ENCODE peak calls at places on chromosome 18, in four cellular contexts. One of them, this sample, is unnamed. For H3K36me3 and H3K4me1, the result is how much of the 10 kb centered on the place peaks cover.

GRCh38 chr18:44668280-44668975 is 12.3 kb upstream of the SETBP1 start:
- DNase-seq in lower lobe of right lung: no peak
- DNase-seq in Peyer's patch: peak
- DNase-seq in Karpas-422: no peak
- DNase-seq in this sample: no peak

GRCh38 chr18:74498712-74499629 is 2.8 kb downstream of the CNDP2 start:
- DNase-seq in lower lobe of right lung: peak
- DNase-seq in Peyer's patch: peak
- DNase-seq in Karpas-422: peak
- DNase-seq in this sample: peak

GRCh38 chr18:41645600-41646360 is 309.3 kb upstream of the PIK3C3 start:
- DNase-seq in lower lobe of right lung: no peak
- DNase-seq in Peyer's patch: no peak
- DNase-seq in Karpas-422: no peak
- DNase-seq in this sample: no peak

GRCh38 chr18:43805646-43806194 is 528.4 kb upstream of the SYT4 start:
- DNase-seq in lower lobe of right lung: peak
- DNase-seq in Peyer's patch: no peak
- DNase-seq in Karpas-422: no peak
- DNase-seq in this sample: no peak

GRCh38 chr18:63189817-63190216 is 129.8 kb downstream of the BCL2 start:
- DNase-seq in lower lobe of right lung: no peak
- DNase-seq in Peyer's patch: no peak
- DNase-seq in Karpas-422: no peak
- DNase-seq in this sample: no peak

GRCh38 chr18:79917351-79918088 is 33.9 kb downstream of the SLC66A2 start:
- DNase-seq in lower lobe of right lung: peak
- DNase-seq in Peyer's patch: no peak
- DNase-seq in Karpas-422: no peak
- DNase-seq in this sample: peak

GRCh38 chr18:66111018-66111417 is 360.2 kb downstream of the CDH7 start:
- DNase-seq in lower lobe of right lung: no peak
- DNase-seq in Peyer's patch: no peak
- DNase-seq in Karpas-422: no peak
- DNase-seq in this sample: no peak

GRCh38 chr18:26002375-26002774 is 88.0 kb downstream of the SS18 start:
- DNase-seq in lower lobe of right lung: no peak
- DNase-seq in Peyer's patch: no peak
- DNase-seq in Karpas-422: no peak
- DNase-seq in this sample: no peak

GRCh38 chr18:59900222-59901128 is 679 bp downstream of the PMAIP1 start:
- DNase-seq in lower lobe of right lung: peak
- DNase-seq in Peyer's patch: peak
- DNase-seq in Karpas-422: peak
- DNase-seq in this sample: peak

GRCh38 chr18:29154758-29155725 is 978.1 kb upstream of the CDH2 start:
- DNase-seq in lower lobe of right lung: no peak
- DNase-seq in Peyer's patch: no peak
- DNase-seq in Karpas-422: no peak
- DNase-seq in this sample: no peak

GRCh38 chr18:31275722-31276463 is 42.1 kb upstream of the DSG1 start:
- DNase-seq in lower lobe of right lung: no peak
- DNase-seq in Peyer's patch: peak
- DNase-seq in Karpas-422: peak
- DNase-seq in this sample: no peak

GRCh38 chr18:24672165-24672950 is 211.9 kb downstream of the HRH4 start:
- DNase-seq in lower lobe of right lung: no peak
- DNase-seq in Peyer's patch: no peak
- DNase-seq in Karpas-422: no peak
- DNase-seq in this sample: no peak

GRCh38 chr18:36620801-36621200 is 208.0 kb downstream of the TPGS2 start:
- DNase-seq in lower lobe of right lung: no peak
- DNase-seq in Peyer's patch: no peak
- DNase-seq in Karpas-422: no peak
- DNase-seq in this sample: no peak

GRCh38 chr18:74963820-74964446 is 245.0 kb downstream of the PTGR3 start:
- DNase-seq in lower lobe of right lung: peak
- DNase-seq in Peyer's patch: no peak
- DNase-seq in Karpas-422: peak
- DNase-seq in this sample: no peak

GRCh38 chr18:33818145-33818544 is 240.1 kb downstream of the ASXL3 start:
- DNase-seq in lower lobe of right lung: no peak
- DNase-seq in Peyer's patch: no peak
- DNase-seq in Karpas-422: no peak
- DNase-seq in this sample: no peak

GRCh38 chr18:39389800-39390379 is 1824.3 kb upstream of the CELF4 start:
- DNase-seq in lower lobe of right lung: no peak
- DNase-seq in Peyer's patch: no peak
- DNase-seq in Karpas-422: no peak
- DNase-seq in this sample: no peak

GRCh38 chr18:70493461-70493860 is 204.6 kb downstream of the SOCS6 start:
- DNase-seq in lower lobe of right lung: no peak
- DNase-seq in Peyer's patch: no peak
- DNase-seq in Karpas-422: no peak
- DNase-seq in this sample: no peak

DNA sequence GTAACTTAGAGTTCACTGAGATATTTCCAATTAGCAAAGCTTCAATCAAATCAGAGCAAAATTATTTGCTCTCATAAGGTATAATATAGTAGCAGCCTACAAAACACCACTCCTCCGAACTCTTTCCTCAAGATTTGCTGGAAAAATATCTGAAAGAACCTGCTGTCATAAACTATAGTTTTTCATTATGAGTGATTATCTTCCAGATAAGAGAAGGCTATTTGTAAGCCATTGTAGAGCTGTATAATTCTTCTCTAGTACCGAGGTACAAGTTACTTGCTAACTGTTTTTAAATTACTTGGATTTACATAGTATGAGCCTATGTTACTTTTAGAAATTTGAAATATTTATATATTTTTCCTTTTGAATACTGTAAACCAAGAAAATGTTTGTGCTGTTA is 2.1 kb downstream of the NDC80 start:
- DNase-seq in lower lobe of right lung: no peak
- DNase-seq in Peyer's patch: no peak
- DNase-seq in Karpas-422: no peak
- DNase-seq in this sample: no peak
- H3K36me3 ChIP-seq in lower lobe of right lung: under half
- H3K36me3 ChIP-seq in Peyer's patch: under half
- H3K36me3 ChIP-seq in Karpas-422: under half
- H3K36me3 ChIP-seq in this sample: under half

DNA sequence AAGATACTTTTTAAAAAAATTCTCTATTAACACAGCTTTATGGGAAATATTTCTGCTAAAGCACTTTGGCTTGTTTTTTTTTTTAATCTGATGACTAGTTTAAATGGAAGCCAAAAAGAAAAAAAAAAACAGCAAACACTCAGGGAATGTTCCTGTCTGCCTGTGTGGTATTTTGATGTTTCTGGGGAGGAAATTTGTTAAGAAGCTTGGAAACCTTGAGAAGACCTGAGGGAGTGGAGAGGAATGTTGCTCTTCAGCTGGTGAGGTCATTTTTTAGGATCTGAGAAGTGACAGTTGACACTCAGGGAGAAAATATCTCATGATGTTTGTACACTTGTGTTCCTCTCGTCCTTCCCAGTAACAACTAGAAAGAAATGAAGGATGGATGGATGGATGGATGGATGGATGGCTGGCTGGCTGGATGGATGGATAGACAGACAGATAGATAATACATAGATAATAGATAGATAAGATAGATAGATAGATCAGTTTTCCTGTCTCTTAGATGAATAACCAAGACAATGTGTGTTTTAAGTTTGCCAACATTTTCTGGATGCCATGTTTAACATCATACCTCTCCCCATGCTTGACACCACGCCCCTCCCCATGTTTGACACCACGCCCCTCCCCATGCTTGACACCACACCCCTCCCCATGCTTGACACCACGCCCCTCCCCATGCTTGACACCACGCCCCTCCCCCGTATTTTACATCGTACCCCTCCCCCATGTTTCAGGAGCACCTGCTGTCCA is 84.8 kb downstream of the CTIF start:
- DNase-seq in lower lobe of right lung: no peak
- DNase-seq in Peyer's patch: no peak
- DNase-seq in Karpas-422: no peak
- DNase-seq in this sample: no peak
- H3K4me1 ChIP-seq in lower lobe of right lung: under half
- H3K4me1 ChIP-seq in Peyer's patch: under half
- H3K4me1 ChIP-seq in Karpas-422: under half
- H3K4me1 ChIP-seq in this sample: under half

GRCh38 chr18:6752200-6752873 is 22.8 kb downstream of the ARHGAP28 start:
- DNase-seq in lower lobe of right lung: no peak
- DNase-seq in Peyer's patch: no peak
- DNase-seq in Karpas-422: no peak
- DNase-seq in this sample: no peak

GRCh38 chr18:6750411-6750810 is 20.9 kb downstream of the ARHGAP28 start:
- DNase-seq in lower lobe of right lung: no peak
- DNase-seq in Peyer's patch: no peak
- DNase-seq in Karpas-422: no peak
- DNase-seq in this sample: no peak

GRCh38 chr18:6747646-6748045 is 18.1 kb downstream of the ARHGAP28 start:
- DNase-seq in lower lobe of right lung: no peak
- DNase-seq in Peyer's patch: no peak
- DNase-seq in Karpas-422: no peak
- DNase-seq in this sample: no peak

GRCh38 chr18:6748241-6748640 is 18.7 kb downstream of the ARHGAP28 start:
- DNase-seq in lower lobe of right lung: no peak
- DNase-seq in Peyer's patch: no peak
- DNase-seq in Karpas-422: no peak
- DNase-seq in this sample: no peak

DNA sequence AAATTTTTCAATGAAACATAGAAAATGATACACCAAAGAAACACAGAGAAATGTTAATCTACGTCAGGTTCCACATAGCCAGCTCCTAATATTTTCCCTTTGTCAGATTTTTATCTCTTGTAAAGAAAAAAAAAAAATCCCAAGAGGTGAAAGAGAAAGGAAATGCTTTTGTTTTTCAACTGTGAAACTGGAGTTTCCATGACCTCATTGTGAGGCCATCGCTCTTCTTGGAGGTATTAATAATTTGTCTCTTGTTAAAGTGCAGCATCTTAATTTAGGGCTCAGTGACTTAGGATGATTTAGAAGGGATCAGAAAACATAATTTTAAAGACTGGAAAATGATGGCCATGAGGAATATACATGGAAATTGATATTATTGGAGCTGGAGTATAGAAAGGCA is 21.7 kb downstream of the ARHGAP28 start:
- DNase-seq in lower lobe of right lung: no peak
- DNase-seq in Peyer's patch: no peak
- DNase-seq in Karpas-422: no peak
- DNase-seq in this sample: no peak
- H3K27ac ChIP-seq in lower lobe of right lung: no peak
- H3K27ac ChIP-seq in Peyer's patch: peak
- H3K27ac ChIP-seq in Karpas-422: no peak
- H3K27ac ChIP-seq in this sample: no peak

DNA sequence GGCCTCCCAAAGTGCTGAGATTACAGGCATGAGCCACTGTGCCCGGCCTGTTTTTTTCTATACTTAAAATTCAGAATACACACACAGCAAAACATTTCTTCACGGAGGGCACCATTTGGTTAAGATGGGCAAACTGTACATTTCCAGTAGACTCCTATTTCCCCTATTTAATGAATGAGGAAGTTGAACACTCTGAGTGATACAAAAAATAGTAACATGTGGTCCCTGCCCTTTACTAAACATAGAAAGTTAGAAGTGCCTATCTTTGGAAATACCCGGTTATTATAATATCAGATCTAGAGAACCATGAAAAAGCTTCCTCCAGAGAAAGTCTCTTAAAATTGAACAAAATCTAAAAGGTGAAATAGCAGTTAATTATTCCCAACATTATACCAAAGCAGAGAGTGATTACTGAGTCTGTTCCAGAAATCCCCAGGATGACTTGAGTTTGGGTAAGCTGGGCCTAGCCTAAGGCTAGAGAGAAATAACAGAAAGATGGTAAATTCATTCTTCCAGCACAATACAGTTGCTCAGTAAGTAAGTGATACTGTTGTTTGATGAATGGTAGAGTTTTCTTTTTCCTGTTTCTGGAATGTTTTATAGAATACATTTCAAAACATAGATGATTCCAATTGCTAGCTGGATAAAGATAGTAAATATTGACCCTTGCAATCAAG is 23.3 kb upstream of the RMC1 start:
- DNase-seq in lower lobe of right lung: no peak
- DNase-seq in Peyer's patch: no peak
- DNase-seq in Karpas-422: peak
- DNase-seq in this sample: no peak
- H3K36me3 ChIP-seq in lower lobe of right lung: half or more
- H3K36me3 ChIP-seq in Peyer's patch: under half
- H3K36me3 ChIP-seq in Karpas-422: half or more
- H3K36me3 ChIP-seq in this sample: under half

GRCh38 chr18:9737814-9738160 is 29.7 kb downstream of the RAB31 start:
- DNase-seq in lower lobe of right lung: no peak
- DNase-seq in Peyer's patch: peak
- DNase-seq in Karpas-422: peak
- DNase-seq in this sample: no peak

GRCh38 chr18:9738266-9738969 is 30.3 kb downstream of the RAB31 start:
- DNase-seq in lower lobe of right lung: no peak
- DNase-seq in Peyer's patch: peak
- DNase-seq in Karpas-422: peak
- DNase-seq in this sample: no peak

GRCh38 chr18:9740076-9740475 is 32.0 kb downstream of the RAB31 start:
- DNase-seq in lower lobe of right lung: no peak
- DNase-seq in Peyer's patch: no peak
- DNase-seq in Karpas-422: no peak
- DNase-seq in this sample: no peak

GRCh38 chr18:9741461-9741820 is 33.3 kb downstream of the RAB31 start:
- DNase-seq in lower lobe of right lung: no peak
- DNase-seq in Peyer's patch: peak
- DNase-seq in Karpas-422: peak
- DNase-seq in this sample: no peak

DNA sequence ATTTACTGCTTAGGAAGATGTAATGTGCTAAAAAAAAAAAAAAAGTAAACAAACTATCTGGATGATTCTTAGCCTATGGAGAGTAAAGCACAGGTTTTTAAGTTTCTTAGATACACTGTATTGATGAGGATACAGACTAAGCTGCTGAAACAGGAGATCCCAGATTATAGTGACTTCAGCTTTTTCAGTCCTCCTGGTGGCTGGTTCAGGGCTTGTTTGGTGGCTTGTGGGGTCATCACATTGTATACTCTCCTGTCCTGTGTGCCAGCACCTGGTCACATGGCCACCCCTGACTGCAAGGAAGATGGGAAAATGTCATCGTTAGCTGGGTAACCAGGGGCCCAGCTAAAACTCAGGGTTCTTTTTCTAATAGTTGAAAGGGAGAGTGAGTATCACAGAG is 31.4 kb downstream of the RAB31 start:
- DNase-seq in lower lobe of right lung: no peak
- DNase-seq in Peyer's patch: peak
- DNase-seq in Karpas-422: peak
- DNase-seq in this sample: no peak
- H3K4me1 ChIP-seq in lower lobe of right lung: under half
- H3K4me1 ChIP-seq in Peyer's patch: under half
- H3K4me1 ChIP-seq in Karpas-422: under half
- H3K4me1 ChIP-seq in this sample: under half

GRCh38 chr18:21163647-21164625 is 52.3 kb upstream of the ROCK1 start:
- DNase-seq in lower lobe of right lung: no peak
- DNase-seq in Peyer's patch: no peak
- DNase-seq in Karpas-422: no peak
- DNase-seq in this sample: no peak
- H3K27ac ChIP-seq in lower lobe of right lung: peak
- H3K27ac ChIP-seq in Peyer's patch: peak
- H3K27ac ChIP-seq in Karpas-422: no peak
- H3K27ac ChIP-seq in this sample: no peak

This sample was measured in aorta.